ENCODE peak calls at places on chromosome 19, in nine cellular contexts. X is suprapubic skin, N is ovary, Y is testis, F is erythroblast, D is breast epithelium, W is adrenal gland, K is uterus, M is vagina. J is an unnamed sample.
A peak's percentile ranks its signal among the peaks of the same experiment; 100 is the strongest.

GRCh38 chr19:4581381-4582111 is 22.1 kb upstream of the SEMA6B start:
- DNase-seq in X (no peak), N (no peak), Y (no peak), F (no peak), D (no peak), W (no peak), K (no peak), M (no peak), J (no peak)

GRCh38 chr19:35088514-35088913 is 27.1 kb upstream of the FXYD3 start:
- DNase-seq in X (no peak), N (no peak), Y (no peak), F (no peak), D (no peak), W (no peak), K (no peak), M (no peak), J (peak; percentile 95)

GRCh38 chr19:15584541-15585115 is 30.4 kb upstream of the CYP4F8 start:
- DNase-seq in X (peak; percentile 78), N (peak; percentile 77), Y (peak; percentile 92), F (peak; percentile 82), D (peak; percentile 87), W (peak; percentile 78), K (peak; percentile 67), M (no peak), J (peak; percentile 78)

GRCh38 chr19:16386619-16387240 is 62.1 kb downstream of the KLF2 start:
- DNase-seq in X (no peak), N (no peak), Y (peak; percentile 77), F (peak; percentile 69), D (no peak), W (peak; percentile 60), K (no peak), M (no peak), J (peak; percentile 71)

GRCh38 chr19:39918183-39918651 is 16.2 kb downstream of the FCGBP start:
- DNase-seq in X (no peak), N (no peak), Y (no peak), F (no peak), D (no peak), W (no peak), K (no peak), M (no peak), J (no peak)

GRCh38 chr19:39127812-39128510 is 2.4 kb downstream of the PAK4 start:
- DNase-seq in X (no peak), N (no peak), Y (no peak), F (no peak), D (peak; percentile 78), W (peak; percentile 45), K (no peak), M (no peak), J (no peak)

GRCh38 chr19:33434090-33434885 is 60.8 kb downstream of the CEBPG start:
- DNase-seq in X (no peak), N (no peak), Y (no peak), F (no peak), D (no peak), W (no peak), K (no peak), M (no peak), J (no peak)

GRCh38 chr19:14614099-14614412 is 31.2 kb downstream of the CLEC17A start:
- DNase-seq in X (no peak), N (no peak), Y (no peak), F (peak; percentile 6), D (no peak), W (no peak), K (no peak), M (no peak), J (no peak)

GRCh38 chr19:39444598-39445257 is 654 bp upstream of the SUPT5H start:
- DNase-seq in X (no peak), N (no peak), Y (peak; percentile 38), F (peak; percentile 79), D (no peak), W (no peak), K (no peak), M (no peak), J (no peak)

GRCh38 chr19:16899566-16900075 is 10.8 kb downstream of the F2RL3 start:
- DNase-seq in X (peak; percentile 66), N (no peak), Y (peak; percentile 70), F (peak; percentile 68), D (no peak), W (no peak), K (no peak), M (no peak), J (peak; percentile 90)

GRCh38 chr19:38134538-38135149 is 89.4 kb downstream of the DPF1 start:
- DNase-seq in X (no peak), N (no peak), Y (peak; percentile 57), F (peak; percentile 81), D (no peak), W (no peak), K (no peak), M (no peak), J (no peak)

GRCh38 chr19:57903298-57904174 is 12.9 kb downstream of the ZNF417 start:
- DNase-seq in X (no peak), N (no peak), Y (no peak), F (peak; percentile 33), D (no peak), W (no peak), K (no peak), M (no peak), J (peak; percentile 19)

GRCh38 chr19:8304841-8305621 is 3.1 kb downstream of the CD320 start:
- DNase-seq in X (peak; percentile 64), N (peak; percentile 10), Y (peak; percentile 49), F (peak; percentile 48), D (peak; percentile 49), W (peak; percentile 19), K (peak; percentile 19), M (no peak), J (no peak)

GRCh38 chr19:36060430-36060829 is 5.7 kb downstream of the WDR62 start:
- DNase-seq in X (no peak), N (no peak), Y (peak; percentile 74), F (peak; percentile 37), D (no peak), W (peak; percentile 70), K (peak; percentile 35), M (no peak), J (peak; percentile 53)

GRCh38 chr19:35995655-35995993 is 636 bp downstream of the SDHAF1 start:
- DNase-seq in X (no peak), N (peak; percentile 59), Y (peak; percentile 58), F (peak; percentile 71), D (no peak), W (peak; percentile 39), K (peak; percentile 49), M (no peak), J (no peak)

GRCh38 chr19:43504426-43505185 is at the start of gene PHLDB3:
- DNase-seq in X (no peak), N (peak; percentile 59), Y (peak; percentile 40), F (no peak), D (peak; percentile 68), W (peak; percentile 39), K (peak; percentile 32), M (no peak), J (peak; percentile 62)

GRCh38 chr19:21789761-21790160 is 22.4 kb upstream of the ZNF100 start:
- DNase-seq in X (no peak), N (no peak), Y (no peak), F (no peak), D (no peak), W (no peak), K (no peak), M (no peak), J (no peak)

GRCh38 chr19:543912-544608 is at the start of gene GZMM:
- DNase-seq in X (no peak), N (no peak), Y (no peak), F (no peak), D (no peak), W (no peak), K (no peak), M (no peak), J (no peak)

DNA sequence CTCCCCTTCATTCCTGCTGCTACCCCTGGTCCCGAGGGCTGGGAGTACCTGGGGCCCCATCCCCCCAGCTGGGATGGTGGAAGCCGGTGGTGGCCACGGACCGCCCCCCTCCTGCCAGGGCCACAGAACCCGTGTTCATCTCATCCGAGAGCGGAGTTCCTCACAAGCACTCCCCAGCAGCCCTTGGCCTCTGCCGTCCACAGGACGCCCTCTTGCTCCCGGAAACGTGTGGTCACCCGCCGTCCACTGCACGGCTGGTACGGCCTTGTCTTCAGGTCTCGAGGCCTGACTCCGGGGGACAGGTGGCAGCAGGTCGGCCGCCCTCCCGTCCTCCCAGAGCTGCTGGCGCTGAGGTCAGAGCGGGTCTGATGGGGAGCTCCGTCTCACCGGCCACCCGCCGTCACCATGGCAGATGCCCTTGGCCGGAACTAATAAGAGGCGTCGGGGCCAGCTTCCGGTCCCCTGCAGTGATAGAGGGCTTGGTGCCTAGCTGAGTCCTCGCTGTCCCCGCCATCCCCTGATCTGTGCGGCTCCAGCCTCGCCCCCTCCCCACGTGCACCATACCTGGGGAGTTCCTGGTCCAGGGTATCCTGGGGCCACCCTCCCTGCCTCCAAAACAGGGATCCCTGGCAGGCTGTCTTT is 16.5 kb upstream of the CSNK1G2 start:
- DNase-seq in X (no peak), N (no peak), Y (no peak), F (no peak), D (no peak), W (no peak), K (no peak), M (no peak), J (no peak)
- TF ChIP-seq POLR2A in X (no peak), N (no peak), Y (no peak), F (no peak), D (no peak), W (no peak), K (no peak), M (no peak), J (no peak)

DNA sequence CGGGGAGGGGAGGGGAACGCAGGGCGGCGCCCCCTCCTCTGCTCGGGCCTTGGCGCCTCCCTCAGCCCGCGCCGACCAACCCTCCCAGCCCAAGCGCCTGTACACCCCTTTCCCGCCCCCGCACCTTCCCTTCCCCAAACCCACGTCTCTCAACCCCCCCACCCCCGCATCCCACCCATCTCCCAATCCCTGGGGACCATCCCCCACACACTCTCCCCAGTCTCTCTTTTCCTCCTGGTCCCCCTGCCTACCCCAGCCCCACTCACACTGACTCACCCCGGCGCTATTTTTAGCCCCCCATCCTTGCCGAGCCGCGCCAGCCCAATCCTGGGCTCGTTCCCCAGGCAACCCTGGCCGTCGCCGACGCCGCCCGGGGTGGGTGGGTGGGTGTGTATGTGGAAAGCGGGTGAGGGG is 11.7 kb downstream of the CIC start:
- DNase-seq in X (peak; percentile 86), N (no peak), Y (no peak), F (no peak), D (no peak), W (peak; percentile 67), K (peak; percentile 90), M (no peak), J (peak; percentile 82)
- TF ChIP-seq POLR2A in X (no peak), N (no peak), Y (no peak), F (no peak), D (no peak), W (no peak), K (no peak), M (no peak), J (no peak)

DNA sequence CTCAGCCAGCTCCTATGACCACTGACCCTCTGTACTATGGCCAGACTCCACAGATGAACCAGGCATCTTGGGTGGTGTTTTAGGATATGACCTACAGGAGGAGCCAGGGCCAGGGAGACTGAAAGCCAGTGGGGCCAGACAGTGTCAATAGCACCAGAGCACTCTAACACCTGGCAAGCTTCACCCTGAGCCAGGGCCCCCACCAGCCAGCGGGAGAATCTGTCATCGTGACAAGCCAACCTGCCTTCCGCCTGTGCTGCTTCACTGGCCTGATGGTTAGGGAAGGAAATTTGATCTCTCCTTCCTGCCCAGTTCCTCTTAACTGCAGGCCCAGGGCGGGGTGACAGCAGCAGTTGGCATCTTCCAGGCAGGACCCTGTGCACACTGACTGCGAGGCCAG is 222.4 kb downstream of the UQCRFS1 start:
- DNase-seq in X (no peak), N (no peak), Y (peak; percentile 18), F (no peak), D (no peak), W (no peak), K (no peak), M (no peak), J (no peak)
- TF ChIP-seq POLR2A in X (no peak), N (no peak), Y (no peak), F (no peak), D (no peak), W (no peak), K (no peak), M (no peak), J (no peak)

GRCh38 chr19:49894879-49895565 is 1.7 kb downstream of the IL4I1 start:
- DNase-seq in X (no peak), N (no peak), Y (no peak), F (no peak), D (no peak), W (no peak), K (no peak), M (no peak), J (no peak)
- TF ChIP-seq POLR2A in X (no peak), N (no peak), Y (no peak), F (no peak), D (no peak), W (no peak), K (no peak), M (no peak), J (no peak)

J was measured in H54.